ENCODE peak calls at places on chromosomes 2 and 18, in four cellular contexts. One of them, this sample, is unnamed.

GRCh38 chr18:6413554-6414117 is 1.1 kb downstream of the L3MBTL4 start:
- DNase-seq in mesenteric fat pad: no peak
- DNase-seq in left ventricle myocardium superior: no peak
- DNase-seq in NCI-H774: no peak
- DNase-seq in this sample: no peak

GRCh38 chr18:32750328-32750727 is 22.5 kb downstream of the KLHL14 start:
- DNase-seq in NCI-H774: no peak
- DNase-seq in left ventricle myocardium superior: no peak
- DNase-seq in mesenteric fat pad: no peak
- DNase-seq in this sample: no peak

GRCh38 chr2:215358891-215359575 is 47.2 kb downstream of the ATIC start:
- DNase-seq in left ventricle myocardium superior: no peak
- DNase-seq in NCI-H774: no peak
- DNase-seq in mesenteric fat pad: no peak
- DNase-seq in this sample: no peak

GRCh38 chr18:10453885-10454772 is at the start of gene APCDD1:
- DNase-seq in NCI-H774: peak; percentile 34
- DNase-seq in mesenteric fat pad: no peak
- DNase-seq in left ventricle myocardium superior: peak; percentile 88
- DNase-seq in this sample: peak; percentile 85

GRCh38 chr2:70367722-70368323 is 66.0 kb upstream of the FAM136A start:
- DNase-seq in NCI-H774: peak; percentile 31
- DNase-seq in left ventricle myocardium superior: no peak
- DNase-seq in mesenteric fat pad: no peak
- DNase-seq in this sample: no peak

GRCh38 chr2:134367915-134368911 is 114.3 kb downstream of the MGAT5 start:
- DNase-seq in left ventricle myocardium superior: no peak
- DNase-seq in NCI-H774: no peak
- DNase-seq in mesenteric fat pad: no peak
- DNase-seq in this sample: no peak

GRCh38 chr2:105339414-105339813 is 2.1 kb downstream of the C2orf49 start:
- DNase-seq in NCI-H774: no peak
- DNase-seq in mesenteric fat pad: no peak
- DNase-seq in left ventricle myocardium superior: no peak
- DNase-seq in this sample: no peak

GRCh38 chr2:112151275-112151674 is 13.1 kb downstream of the FBLN7 start:
- DNase-seq in NCI-H774: no peak
- DNase-seq in left ventricle myocardium superior: no peak
- DNase-seq in mesenteric fat pad: no peak
- DNase-seq in this sample: peak; percentile 24

GRCh38 chr2:43223412-43224040 is 2.9 kb downstream of the ZFP36L2 start:
- DNase-seq in NCI-H774: no peak
- DNase-seq in mesenteric fat pad: no peak
- DNase-seq in left ventricle myocardium superior: no peak
- DNase-seq in this sample: no peak

GRCh38 chr18:8084160-8084559 is 517.0 kb downstream of the PTPRM start:
- DNase-seq in NCI-H774: peak; percentile 1
- DNase-seq in mesenteric fat pad: no peak
- DNase-seq in left ventricle myocardium superior: peak; percentile 34
- DNase-seq in this sample: no peak

GRCh38 chr18:76323891-76324290 is 171.2 kb downstream of the ZNF516 start:
- DNase-seq in mesenteric fat pad: no peak
- DNase-seq in left ventricle myocardium superior: no peak
- DNase-seq in NCI-H774: no peak
- DNase-seq in this sample: no peak

GRCh38 chr2:165376571-165376975 is 92.9 kb upstream of the CSRNP3 start:
- DNase-seq in mesenteric fat pad: no peak
- DNase-seq in NCI-H774: peak; percentile 29
- DNase-seq in left ventricle myocardium superior: no peak
- DNase-seq in this sample: no peak

GRCh38 chr2:155223781-155224406 is 525.4 kb downstream of the KCNJ3 start:
- DNase-seq in mesenteric fat pad: no peak
- DNase-seq in left ventricle myocardium superior: no peak
- DNase-seq in NCI-H774: peak; percentile 13
- DNase-seq in this sample: no peak

GRCh38 chr2:95260028-95261023 is 13.9 kb upstream of the PROM2 start:
- DNase-seq in NCI-H774: no peak
- DNase-seq in left ventricle myocardium superior: no peak
- DNase-seq in mesenteric fat pad: no peak
- DNase-seq in this sample: peak; percentile 51

GRCh38 chr2:19649785-19650380 is 251.9 kb downstream of the TTC32 start:
- DNase-seq in NCI-H774: no peak
- DNase-seq in left ventricle myocardium superior: no peak
- DNase-seq in mesenteric fat pad: no peak
- DNase-seq in this sample: no peak

GRCh38 chr2:169260246-169260645 is 102.1 kb downstream of the LRP2 start:
- DNase-seq in mesenteric fat pad: no peak
- DNase-seq in left ventricle myocardium superior: no peak
- DNase-seq in NCI-H774: no peak
- DNase-seq in this sample: no peak

GRCh38 chr18:36758001-36758400 is 70.8 kb downstream of the TPGS2 start:
- DNase-seq in mesenteric fat pad: no peak
- DNase-seq in left ventricle myocardium superior: no peak
- DNase-seq in NCI-H774: no peak
- DNase-seq in this sample: no peak

GRCh38 chr2:141724426-141724825 is 406.4 kb downstream of the LRP1B start:
- DNase-seq in left ventricle myocardium superior: no peak
- DNase-seq in mesenteric fat pad: no peak
- DNase-seq in NCI-H774: no peak
- DNase-seq in this sample: no peak